ENCODE peak calls at places on chromosomes 1 and 21, in nine cellular contexts. B, J, P, S, V, C, N, X and A are unnamed samples.

GRCh38 chr1:193569696-193570269 is 383.4 kb upstream of the B3GALT2 start:
- DNase-seq in B (peak; percentile 7), J (peak; percentile 25), P (no peak), S (peak; percentile 71), V (no peak), C (peak; percentile 31), N (no peak), X (peak; percentile 91), A (peak; percentile 77)

GRCh38 chr1:169724168-169724567 is 9.7 kb downstream of the SELE start:
- DNase-seq in B (no peak), J (no peak), P (no peak), S (no peak), V (no peak), C (no peak), N (no peak), X (no peak), A (no peak)

GRCh38 chr1:62706985-62707745 is 19.0 kb upstream of the DOCK7 start:
- DNase-seq in B (no peak), J (no peak), P (no peak), S (no peak), V (no peak), C (no peak), N (no peak), X (no peak), A (no peak)

GRCh38 chr1:36576677-36577076 is 94.0 kb upstream of the CSF3R start:
- DNase-seq in B (no peak), J (no peak), P (no peak), S (no peak), V (no peak), C (no peak), N (no peak), X (no peak), A (no peak)

GRCh38 chr1:202229376-202229775 is 35.8 kb downstream of the LGR6 start:
- DNase-seq in B (no peak), J (no peak), P (no peak), S (no peak), V (no peak), C (no peak), N (no peak), X (no peak), A (no peak)

GRCh38 chr1:229148041-229148671 is 122.8 kb upstream of the RAB4A start:
- DNase-seq in B (no peak), J (no peak), P (no peak), S (no peak), V (no peak), C (no peak), N (no peak), X (no peak), A (peak; percentile 68)

GRCh38 chr21:45320261-45320990 is 32.7 kb upstream of the POFUT2 start:
- DNase-seq in B (no peak), J (no peak), P (peak; percentile 88), S (peak; percentile 50), V (peak; percentile 2), C (no peak), N (peak; percentile 61), X (no peak), A (no peak)

GRCh38 chr1:46134660-46135331 is 2.4 kb upstream of the PIK3R3 start:
- DNase-seq in B (peak; percentile 37), J (peak; percentile 76), P (no peak), S (peak; percentile 36), V (peak; percentile 8), C (no peak), N (no peak), X (peak; percentile 95), A (peak; percentile 31)

GRCh38 chr1:156706647-156707008 is 1.2 kb upstream of the CRABP2 start:
- DNase-seq in B (peak; percentile 64), J (peak; percentile 65), P (peak; percentile 89), S (no peak), V (peak; percentile 41), C (no peak), N (peak; percentile 66), X (no peak), A (peak; percentile 87)

GRCh38 chr1:27992271-27992670 is 32.5 kb downstream of the XKR8 start:
- DNase-seq in B (no peak), J (no peak), P (no peak), S (no peak), V (peak; percentile 64), C (no peak), N (no peak), X (no peak), A (no peak)

GRCh38 chr21:36166705-36167104 is 10.1 kb downstream of the DOP1B start:
- DNase-seq in B (no peak), J (no peak), P (no peak), S (no peak), V (no peak), C (no peak), N (no peak), X (no peak), A (peak; percentile 76)

GRCh38 chr1:246139745-246140182 is 367.3 kb downstream of the SMYD3 start:
- DNase-seq in B (peak; percentile 58), J (peak; percentile 95), P (no peak), S (peak; percentile 91), V (no peak), C (peak; percentile 81), N (no peak), X (peak; percentile 93), A (peak; percentile 44)

GRCh38 chr1:201348211-201348566 is 29.3 kb downstream of the TNNT2 start:
- DNase-seq in B (peak; percentile 79), J (peak; percentile 51), P (no peak), S (peak; percentile 67), V (peak; percentile 61), C (no peak), N (peak; percentile 63), X (peak; percentile 63), A (peak; percentile 39)